ENCODE peak calls at places on chromosome 7, in ten cellular contexts. One of them, this sample, is unnamed.

GRCh38 chr7:100159099-100159623 is 638 bp upstream of the TRAPPC14 start:
- DNase-seq in hippocampal formation: no peak
- DNase-seq in neural crest cell: no peak
- DNase-seq in stimulated activated naive CD4-positive, alpha-beta T cell: no peak
- DNase-seq in NCI-H1436: no peak
- DNase-seq in hypothalamus: no peak
- DNase-seq in A549: peak; percentile 41
- DNase-seq in Right ventricle myocardium superior: no peak
- DNase-seq in posterior cingulate gyrus: no peak
- DNase-seq in CD8-positive, alpha-beta T cell: no peak
- DNase-seq in this sample: no peak

GRCh38 chr7:129739427-129739826 is 127.9 kb downstream of the NRF1 start:
- DNase-seq in hippocampal formation: no peak
- DNase-seq in neural crest cell: no peak
- DNase-seq in stimulated activated naive CD4-positive, alpha-beta T cell: no peak
- DNase-seq in NCI-H1436: no peak
- DNase-seq in hypothalamus: no peak
- DNase-seq in A549: no peak
- DNase-seq in Right ventricle myocardium superior: no peak
- DNase-seq in posterior cingulate gyrus: no peak
- DNase-seq in CD8-positive, alpha-beta T cell: no peak
- DNase-seq in this sample: no peak

GRCh38 chr7:127976056-127976455 is 55.2 kb downstream of the LRRC4 start:
- DNase-seq in hippocampal formation: no peak
- DNase-seq in neural crest cell: peak; percentile 9
- DNase-seq in stimulated activated naive CD4-positive, alpha-beta T cell: no peak
- DNase-seq in NCI-H1436: no peak
- DNase-seq in hypothalamus: no peak
- DNase-seq in A549: no peak
- DNase-seq in Right ventricle myocardium superior: no peak
- DNase-seq in posterior cingulate gyrus: no peak
- DNase-seq in CD8-positive, alpha-beta T cell: no peak
- DNase-seq in this sample: no peak

GRCh38 chr7:45001826-45002225 is 1.8 kb downstream of the CCM2 start:
- DNase-seq in hippocampal formation: no peak
- DNase-seq in neural crest cell: no peak
- DNase-seq in stimulated activated naive CD4-positive, alpha-beta T cell: no peak
- DNase-seq in NCI-H1436: no peak
- DNase-seq in hypothalamus: no peak
- DNase-seq in A549: no peak
- DNase-seq in Right ventricle myocardium superior: no peak
- DNase-seq in posterior cingulate gyrus: no peak
- DNase-seq in CD8-positive, alpha-beta T cell: no peak
- DNase-seq in this sample: no peak

GRCh38 chr7:117645456-117646181 is 165.8 kb downstream of the CFTR start:
- DNase-seq in hippocampal formation: no peak
- DNase-seq in neural crest cell: no peak
- DNase-seq in stimulated activated naive CD4-positive, alpha-beta T cell: no peak
- DNase-seq in NCI-H1436: no peak
- DNase-seq in hypothalamus: no peak
- DNase-seq in A549: peak; percentile 16
- DNase-seq in Right ventricle myocardium superior: no peak
- DNase-seq in posterior cingulate gyrus: no peak
- DNase-seq in CD8-positive, alpha-beta T cell: no peak
- DNase-seq in this sample: peak; percentile 41

GRCh38 chr7:134329614-134330316 is 13.0 kb upstream of the SLC35B4 start:
- DNase-seq in hippocampal formation: no peak
- DNase-seq in neural crest cell: no peak
- DNase-seq in stimulated activated naive CD4-positive, alpha-beta T cell: no peak
- DNase-seq in NCI-H1436: no peak
- DNase-seq in hypothalamus: no peak
- DNase-seq in A549: peak; percentile 31
- DNase-seq in Right ventricle myocardium superior: no peak
- DNase-seq in posterior cingulate gyrus: no peak
- DNase-seq in CD8-positive, alpha-beta T cell: no peak
- DNase-seq in this sample: no peak

GRCh38 chr7:22989646-22990587 is 24.0 kb downstream of the HYCC1 start:
- DNase-seq in hippocampal formation: no peak
- DNase-seq in neural crest cell: no peak
- DNase-seq in stimulated activated naive CD4-positive, alpha-beta T cell: no peak
- DNase-seq in NCI-H1436: no peak
- DNase-seq in hypothalamus: no peak
- DNase-seq in A549: no peak
- DNase-seq in Right ventricle myocardium superior: no peak
- DNase-seq in posterior cingulate gyrus: no peak
- DNase-seq in CD8-positive, alpha-beta T cell: no peak
- DNase-seq in this sample: no peak

GRCh38 chr7:24428676-24429075 is 144.6 kb upstream of the PALS2 start:
- DNase-seq in hippocampal formation: no peak
- DNase-seq in neural crest cell: no peak
- DNase-seq in stimulated activated naive CD4-positive, alpha-beta T cell: no peak
- DNase-seq in NCI-H1436: no peak
- DNase-seq in hypothalamus: no peak
- DNase-seq in A549: no peak
- DNase-seq in Right ventricle myocardium superior: no peak
- DNase-seq in posterior cingulate gyrus: no peak
- DNase-seq in CD8-positive, alpha-beta T cell: no peak
- DNase-seq in this sample: no peak

GRCh38 chr7:89003619-89003956 is 208.1 kb upstream of the TEX47 start:
- DNase-seq in hippocampal formation: no peak
- DNase-seq in neural crest cell: no peak
- DNase-seq in stimulated activated naive CD4-positive, alpha-beta T cell: no peak
- DNase-seq in NCI-H1436: no peak
- DNase-seq in hypothalamus: no peak
- DNase-seq in A549: no peak
- DNase-seq in Right ventricle myocardium superior: no peak
- DNase-seq in posterior cingulate gyrus: no peak
- DNase-seq in CD8-positive, alpha-beta T cell: no peak
- DNase-seq in this sample: no peak

GRCh38 chr7:50448823-50449222 is 1.3 kb downstream of the FIGNL1 start:
- DNase-seq in hippocampal formation: no peak
- DNase-seq in neural crest cell: no peak
- DNase-seq in stimulated activated naive CD4-positive, alpha-beta T cell: no peak
- DNase-seq in NCI-H1436: no peak
- DNase-seq in hypothalamus: no peak
- DNase-seq in A549: no peak
- DNase-seq in Right ventricle myocardium superior: no peak
- DNase-seq in posterior cingulate gyrus: no peak
- DNase-seq in CD8-positive, alpha-beta T cell: no peak
- DNase-seq in this sample: no peak

GRCh38 chr7:94050046-94050445 is 45.9 kb upstream of the BET1 start:
- DNase-seq in hippocampal formation: peak; percentile 1
- DNase-seq in neural crest cell: no peak
- DNase-seq in stimulated activated naive CD4-positive, alpha-beta T cell: no peak
- DNase-seq in NCI-H1436: no peak
- DNase-seq in hypothalamus: no peak
- DNase-seq in A549: no peak
- DNase-seq in Right ventricle myocardium superior: no peak
- DNase-seq in posterior cingulate gyrus: no peak
- DNase-seq in CD8-positive, alpha-beta T cell: no peak
- DNase-seq in this sample: no peak

GRCh38 chr7:46022397-46022796 is 101.3 kb upstream of the IGFBP3 start:
- DNase-seq in hippocampal formation: no peak
- DNase-seq in neural crest cell: no peak
- DNase-seq in stimulated activated naive CD4-positive, alpha-beta T cell: no peak
- DNase-seq in NCI-H1436: no peak
- DNase-seq in hypothalamus: no peak
- DNase-seq in A549: no peak
- DNase-seq in Right ventricle myocardium superior: no peak
- DNase-seq in posterior cingulate gyrus: no peak
- DNase-seq in CD8-positive, alpha-beta T cell: no peak
- DNase-seq in this sample: no peak

GRCh38 chr7:18064242-18064838 is 36.7 kb upstream of the PRPS1L1 start:
- DNase-seq in hippocampal formation: no peak
- DNase-seq in neural crest cell: peak; percentile 19
- DNase-seq in stimulated activated naive CD4-positive, alpha-beta T cell: no peak
- DNase-seq in NCI-H1436: no peak
- DNase-seq in hypothalamus: no peak
- DNase-seq in A549: peak; percentile 11
- DNase-seq in Right ventricle myocardium superior: no peak
- DNase-seq in posterior cingulate gyrus: no peak
- DNase-seq in CD8-positive, alpha-beta T cell: peak; percentile 11
- DNase-seq in this sample: no peak

GRCh38 chr7:30612658-30613265 is 18.1 kb downstream of the GARS1 start:
- DNase-seq in hippocampal formation: no peak
- DNase-seq in neural crest cell: no peak
- DNase-seq in stimulated activated naive CD4-positive, alpha-beta T cell: no peak
- DNase-seq in NCI-H1436: no peak
- DNase-seq in hypothalamus: no peak
- DNase-seq in A549: no peak
- DNase-seq in Right ventricle myocardium superior: no peak
- DNase-seq in posterior cingulate gyrus: no peak
- DNase-seq in CD8-positive, alpha-beta T cell: no peak
- DNase-seq in this sample: no peak

GRCh38 chr7:52616552-52616951 is 418.9 kb upstream of the POM121L12 start:
- DNase-seq in hippocampal formation: no peak
- DNase-seq in neural crest cell: no peak
- DNase-seq in stimulated activated naive CD4-positive, alpha-beta T cell: no peak
- DNase-seq in NCI-H1436: no peak
- DNase-seq in hypothalamus: no peak
- DNase-seq in A549: no peak
- DNase-seq in Right ventricle myocardium superior: no peak
- DNase-seq in posterior cingulate gyrus: no peak
- DNase-seq in CD8-positive, alpha-beta T cell: no peak
- DNase-seq in this sample: no peak

GRCh38 chr7:100510437-100511239 is 26.9 kb downstream of the NYAP1 start:
- DNase-seq in hippocampal formation: no peak
- DNase-seq in neural crest cell: no peak
- DNase-seq in stimulated activated naive CD4-positive, alpha-beta T cell: no peak
- DNase-seq in NCI-H1436: no peak
- DNase-seq in hypothalamus: no peak
- DNase-seq in A549: no peak
- DNase-seq in Right ventricle myocardium superior: no peak
- DNase-seq in posterior cingulate gyrus: no peak
- DNase-seq in CD8-positive, alpha-beta T cell: no peak
- DNase-seq in this sample: no peak

GRCh38 chr7:107133396-107133795 is 35.4 kb upstream of the HBP1 start:
- DNase-seq in hippocampal formation: no peak
- DNase-seq in neural crest cell: no peak
- DNase-seq in stimulated activated naive CD4-positive, alpha-beta T cell: no peak
- DNase-seq in NCI-H1436: no peak
- DNase-seq in hypothalamus: no peak
- DNase-seq in A549: no peak
- DNase-seq in Right ventricle myocardium superior: no peak
- DNase-seq in posterior cingulate gyrus: no peak
- DNase-seq in CD8-positive, alpha-beta T cell: no peak
- DNase-seq in this sample: no peak

GRCh38 chr7:117202511-117202910 is 120.3 kb downstream of the WNT2 start:
- DNase-seq in hippocampal formation: no peak
- DNase-seq in neural crest cell: no peak
- DNase-seq in stimulated activated naive CD4-positive, alpha-beta T cell: no peak
- DNase-seq in NCI-H1436: no peak
- DNase-seq in hypothalamus: no peak
- DNase-seq in A549: no peak
- DNase-seq in Right ventricle myocardium superior: no peak
- DNase-seq in posterior cingulate gyrus: no peak
- DNase-seq in CD8-positive, alpha-beta T cell: no peak
- DNase-seq in this sample: no peak

GRCh38 chr7:151276651-151277590 is 28.4 kb upstream of the SMARCD3 start:
- DNase-seq in hippocampal formation: peak; percentile 58
- DNase-seq in neural crest cell: peak; percentile 52
- DNase-seq in stimulated activated naive CD4-positive, alpha-beta T cell: peak; percentile 50
- DNase-seq in NCI-H1436: peak; percentile 53
- DNase-seq in hypothalamus: no peak
- DNase-seq in A549: peak; percentile 66
- DNase-seq in Right ventricle myocardium superior: peak; percentile 72
- DNase-seq in posterior cingulate gyrus: peak; percentile 86
- DNase-seq in CD8-positive, alpha-beta T cell: peak; percentile 61
- DNase-seq in this sample: peak; percentile 54

GRCh38 chr7:95758187-95758586 is 14.2 kb upstream of the DYNC1I1 start:
- DNase-seq in hippocampal formation: no peak
- DNase-seq in neural crest cell: no peak
- DNase-seq in stimulated activated naive CD4-positive, alpha-beta T cell: no peak
- DNase-seq in NCI-H1436: peak; percentile 89
- DNase-seq in hypothalamus: no peak
- DNase-seq in A549: no peak
- DNase-seq in Right ventricle myocardium superior: no peak
- DNase-seq in posterior cingulate gyrus: no peak
- DNase-seq in CD8-positive, alpha-beta T cell: no peak
- DNase-seq in this sample: no peak

GRCh38 chr7:36208997-36209813 is 56.2 kb downstream of the EEPD1 start:
- DNase-seq in hippocampal formation: no peak
- DNase-seq in neural crest cell: no peak
- DNase-seq in stimulated activated naive CD4-positive, alpha-beta T cell: no peak
- DNase-seq in NCI-H1436: no peak
- DNase-seq in hypothalamus: no peak
- DNase-seq in A549: peak; percentile 22
- DNase-seq in Right ventricle myocardium superior: no peak
- DNase-seq in posterior cingulate gyrus: no peak
- DNase-seq in CD8-positive, alpha-beta T cell: peak; percentile 32
- DNase-seq in this sample: no peak

GRCh38 chr7:1539346-1540321 is 9.1 kb downstream of the MAFK start:
- DNase-seq in hippocampal formation: no peak
- DNase-seq in neural crest cell: no peak
- DNase-seq in stimulated activated naive CD4-positive, alpha-beta T cell: no peak
- DNase-seq in NCI-H1436: no peak
- DNase-seq in hypothalamus: no peak
- DNase-seq in A549: peak; percentile 63
- DNase-seq in Right ventricle myocardium superior: peak; percentile 38
- DNase-seq in posterior cingulate gyrus: no peak
- DNase-seq in CD8-positive, alpha-beta T cell: no peak
- DNase-seq in this sample: no peak

GRCh38 chr7:51017576-51018535 is 235.2 kb upstream of the GRB10 start:
- DNase-seq in hippocampal formation: no peak
- DNase-seq in neural crest cell: no peak
- DNase-seq in stimulated activated naive CD4-positive, alpha-beta T cell: no peak
- DNase-seq in NCI-H1436: no peak
- DNase-seq in hypothalamus: no peak
- DNase-seq in A549: no peak
- DNase-seq in Right ventricle myocardium superior: no peak
- DNase-seq in posterior cingulate gyrus: no peak
- DNase-seq in CD8-positive, alpha-beta T cell: no peak
- DNase-seq in this sample: no peak

GRCh38 chr7:96034940-96035727 is 262.8 kb downstream of the DYNC1I1 start:
- DNase-seq in hippocampal formation: no peak
- DNase-seq in neural crest cell: no peak
- DNase-seq in stimulated activated naive CD4-positive, alpha-beta T cell: no peak
- DNase-seq in NCI-H1436: no peak
- DNase-seq in hypothalamus: no peak
- DNase-seq in A549: no peak
- DNase-seq in Right ventricle myocardium superior: no peak
- DNase-seq in posterior cingulate gyrus: no peak
- DNase-seq in CD8-positive, alpha-beta T cell: no peak
- DNase-seq in this sample: no peak

GRCh38 chr7:159032753-159033472 is 111.8 kb downstream of the VIPR2 start:
- DNase-seq in hippocampal formation: no peak
- DNase-seq in neural crest cell: no peak
- DNase-seq in stimulated activated naive CD4-positive, alpha-beta T cell: no peak
- DNase-seq in NCI-H1436: no peak
- DNase-seq in hypothalamus: no peak
- DNase-seq in A549: no peak
- DNase-seq in Right ventricle myocardium superior: peak; percentile 35
- DNase-seq in posterior cingulate gyrus: no peak
- DNase-seq in CD8-positive, alpha-beta T cell: no peak
- DNase-seq in this sample: no peak

GRCh38 chr7:72069263-72069662 is 342.9 kb downstream of the CALN1 start:
- DNase-seq in hippocampal formation: no peak
- DNase-seq in neural crest cell: no peak
- DNase-seq in stimulated activated naive CD4-positive, alpha-beta T cell: no peak
- DNase-seq in NCI-H1436: no peak
- DNase-seq in hypothalamus: no peak
- DNase-seq in A549: no peak
- DNase-seq in Right ventricle myocardium superior: no peak
- DNase-seq in posterior cingulate gyrus: no peak
- DNase-seq in CD8-positive, alpha-beta T cell: no peak
- DNase-seq in this sample: no peak

GRCh38 chr7:87179180-87179579 is 26.9 kb downstream of the DMTF1 start:
- DNase-seq in hippocampal formation: no peak
- DNase-seq in neural crest cell: no peak
- DNase-seq in stimulated activated naive CD4-positive, alpha-beta T cell: no peak
- DNase-seq in NCI-H1436: no peak
- DNase-seq in hypothalamus: no peak
- DNase-seq in A549: no peak
- DNase-seq in Right ventricle myocardium superior: no peak
- DNase-seq in posterior cingulate gyrus: no peak
- DNase-seq in CD8-positive, alpha-beta T cell: no peak
- DNase-seq in this sample: no peak

GRCh38 chr7:16916111-16916639 is 34.4 kb upstream of the AGR3 start:
- DNase-seq in hippocampal formation: no peak
- DNase-seq in neural crest cell: no peak
- DNase-seq in stimulated activated naive CD4-positive, alpha-beta T cell: no peak
- DNase-seq in NCI-H1436: no peak
- DNase-seq in hypothalamus: no peak
- DNase-seq in A549: peak; percentile 75
- DNase-seq in Right ventricle myocardium superior: no peak
- DNase-seq in posterior cingulate gyrus: no peak
- DNase-seq in CD8-positive, alpha-beta T cell: no peak
- DNase-seq in this sample: peak; percentile 48

This sample was measured in HTR-8/SVneo.